ENCODE peak calls at places on chromosomes 13 and 19, in six cellular contexts. D is psoas muscle, G is mammary epithelial cell, P is adrenal gland, N is transverse colon, V is BE2C. I is an unnamed sample.
A peak's percentile ranks its signal among the peaks of the same experiment; 100 is the strongest.

GRCh38 chr19:32406161-32407003 is 812 bp downstream of the DPY19L3 start:
- DNase-seq in D (no peak), G (peak; percentile 53), P (no peak), N (no peak), V (no peak), I (no peak)

GRCh38 chr13:40598599-40598998 is 67.8 kb downstream of the FOXO1 start:
- DNase-seq in D (peak; percentile 75), G (no peak), P (peak; percentile 75), N (no peak), V (no peak), I (no peak)

GRCh38 chr13:78998736-78999135 is 339.8 kb upstream of the OBI1 start:
- DNase-seq in D (no peak), G (no peak), P (no peak), N (no peak), V (no peak), I (no peak)

GRCh38 chr19:7554990-7555864 is 19.7 kb downstream of the PNPLA6 start:
- DNase-seq in D (peak; percentile 53), G (no peak), P (no peak), N (no peak), V (peak; percentile 58), I (no peak)

GRCh38 chr19:35843676-35844481 is 8.4 kb downstream of the NPHS1 start:
- DNase-seq in D (no peak), G (peak; percentile 3), P (no peak), N (peak; percentile 33), V (peak; percentile 92), I (no peak)

GRCh38 chr19:2503521-2504109 is 27.7 kb downstream of the GADD45B start:
- DNase-seq in D (no peak), G (peak; percentile 84), P (no peak), N (no peak), V (no peak), I (no peak)

GRCh38 chr13:82330499-82330898 is 1551.8 kb downstream of the SLITRK1 start:
- DNase-seq in D (no peak), G (peak; percentile 15), P (no peak), N (no peak), V (no peak), I (no peak)

GRCh38 chr13:25691654-25692053 is 319.9 kb downstream of the ATP8A2 start:
- DNase-seq in D (no peak), G (no peak), P (no peak), N (no peak), V (no peak), I (no peak)

GRCh38 chr19:33872445-33873320 is 76.0 kb downstream of the KCTD15 start:
- DNase-seq in D (no peak), G (peak; percentile 67), P (no peak), N (no peak), V (no peak), I (peak; percentile 34)

GRCh38 chr13:102399791-102400618 is 1.8 kb downstream of the FGF14 start:
- DNase-seq in D (peak; percentile 48), G (peak; percentile 3), P (no peak), N (peak; percentile 9), V (peak; percentile 77), I (no peak)

GRCh38 chr13:29640665-29641064 is 45.2 kb upstream of the SLC7A1 start:
- DNase-seq in D (no peak), G (no peak), P (no peak), N (no peak), V (no peak), I (no peak)

GRCh38 chr13:93289047-93289446 is 62.4 kb downstream of the GPC6 start:
- DNase-seq in D (no peak), G (no peak), P (no peak), N (no peak), V (no peak), I (no peak)

GRCh38 chr13:100872761-100873160 is 198.2 kb upstream of the TMTC4 start:
- DNase-seq in D (no peak), G (no peak), P (no peak), N (no peak), V (no peak), I (no peak)

GRCh38 chr19:313169-313987 is 22.2 kb upstream of the PLPP2 start:
- DNase-seq in D (no peak), G (no peak), P (no peak), N (no peak), V (no peak), I (no peak)

GRCh38 chr13:106738279-106738678 is 170.3 kb upstream of the ARGLU1 start:
- DNase-seq in D (no peak), G (no peak), P (no peak), N (no peak), V (no peak), I (no peak)

GRCh38 chr19:16376649-16377048 is 52.0 kb downstream of the KLF2 start:
- DNase-seq in D (peak; percentile 57), G (no peak), P (no peak), N (no peak), V (peak; percentile 39), I (no peak)

GRCh38 chr19:39246951-39247669 is 1.5 kb downstream of the IFNL4 start:
- DNase-seq in D (no peak), G (no peak), P (no peak), N (peak; percentile 16), V (peak; percentile 43), I (no peak)

GRCh38 chr19:28313633-28314032 is 899.3 kb downstream of the UQCRFS1 start:
- DNase-seq in D (no peak), G (peak; percentile 48), P (no peak), N (no peak), V (no peak), I (no peak)

DNA sequence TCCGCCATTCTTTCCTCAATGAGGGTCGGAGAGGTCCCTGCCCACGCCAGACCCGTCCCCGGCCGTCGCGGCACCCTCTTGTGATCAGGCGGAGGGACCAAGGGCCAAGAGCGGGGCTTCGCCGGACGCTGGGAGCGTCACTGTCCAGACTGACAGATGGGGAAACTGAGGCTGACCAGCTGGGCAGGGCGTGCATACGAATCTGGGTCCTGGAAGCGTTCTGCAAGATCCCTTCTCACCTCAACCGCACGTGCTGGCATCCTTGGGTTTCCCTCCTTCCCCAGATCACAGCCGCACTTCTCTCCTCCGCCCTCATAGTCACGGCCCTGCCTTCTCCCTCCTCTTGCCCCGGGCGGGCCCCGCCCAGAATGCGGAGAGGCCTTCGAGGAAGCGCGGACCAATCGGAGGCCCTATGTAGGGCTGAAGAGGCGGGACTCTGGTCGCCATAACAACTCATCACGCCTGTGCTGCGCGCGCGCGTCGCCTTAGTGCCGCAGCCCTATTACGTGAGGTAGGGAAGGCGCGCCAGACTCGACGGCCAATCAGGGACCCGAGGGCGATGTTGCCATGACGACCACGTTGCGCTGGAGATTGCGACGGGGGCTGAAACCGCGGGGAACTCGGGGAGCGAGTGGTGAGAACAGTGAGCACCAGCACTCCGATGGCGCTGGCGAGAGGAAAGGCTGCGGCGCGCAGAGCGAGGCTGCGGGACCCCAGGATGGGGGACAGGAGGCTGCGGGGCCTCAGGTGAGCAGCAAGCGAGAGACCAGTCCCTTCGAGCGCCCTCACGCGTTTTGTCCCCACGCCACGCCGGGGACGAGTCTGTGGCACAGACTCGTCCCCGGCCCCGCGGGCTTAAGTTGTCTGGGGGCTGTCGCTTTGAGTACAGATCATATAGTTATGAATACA is 5.7 kb downstream of the RNF225 start:
- DNase-seq in D (peak; percentile 99), G (peak; percentile 100), P (peak; percentile 100), N (peak; percentile 99), V (peak; percentile 99), I (peak; percentile 100)
- TF ChIP-seq CTCF in D (no peak), G (no peak), P (no peak), N (no peak), V (no peak), I (peak; percentile 11)

DNA sequence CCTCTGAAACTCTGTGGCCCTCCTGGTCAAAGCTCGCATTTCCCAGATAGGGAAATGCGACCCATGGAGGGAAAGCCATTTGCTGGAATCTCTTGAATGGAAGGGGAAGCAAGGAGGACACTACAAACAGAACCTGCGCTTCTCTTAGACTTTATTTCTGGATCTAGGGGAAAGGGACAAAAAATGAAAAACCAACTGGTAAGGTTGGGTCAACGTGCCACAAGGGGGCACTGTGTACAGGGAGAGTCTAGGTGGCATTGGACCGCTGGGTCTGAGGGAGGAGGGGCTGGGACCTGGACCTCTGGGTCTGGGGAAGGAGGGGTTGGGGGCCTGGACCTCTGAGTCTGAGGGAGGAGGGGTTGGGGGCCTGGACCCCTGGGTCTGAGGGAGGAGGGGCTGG is 5.0 kb downstream of the KLK4 start:
- DNase-seq in D (no peak), G (no peak), P (no peak), N (peak; percentile 14), V (peak; percentile 68), I (no peak)
- TF ChIP-seq CTCF in D (no peak), G (peak; percentile 75), P (peak; percentile 18), N (no peak), V (peak; percentile 70), I (no peak)

DNA sequence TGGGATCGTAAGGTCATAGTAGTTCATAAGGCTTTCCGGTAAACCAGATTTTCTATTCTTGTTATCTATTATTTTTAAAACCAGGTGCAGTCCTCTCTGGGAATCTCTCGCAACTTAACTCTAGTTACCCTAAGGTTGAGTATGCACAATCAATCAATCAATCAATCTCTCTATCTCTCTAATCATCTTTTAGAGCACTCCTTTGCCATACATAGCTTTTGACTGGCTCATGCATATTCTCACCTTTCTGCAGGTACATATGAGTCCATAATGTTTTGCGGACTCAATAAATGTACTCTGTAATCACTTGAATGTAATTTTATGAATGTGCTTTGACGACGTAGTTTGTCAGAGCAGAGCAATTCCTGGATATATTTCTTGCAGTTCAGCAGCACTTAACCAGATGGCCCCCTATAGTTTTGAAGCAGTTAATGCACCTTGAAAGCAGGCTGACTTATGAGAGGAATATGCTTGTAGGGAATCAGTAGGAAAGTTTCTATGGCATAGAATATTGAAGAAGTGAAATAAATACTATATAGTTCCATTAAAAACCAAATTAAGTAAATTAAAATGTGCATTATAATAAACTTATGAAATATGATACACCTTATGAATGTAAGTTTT is 524.7 kb downstream of the GPC5 start:
- DNase-seq in D (no peak), G (no peak), P (no peak), N (no peak), V (peak; percentile 10), I (no peak)
- TF ChIP-seq CTCF in D (no peak), G (no peak), P (no peak), N (no peak), V (peak; percentile 71), I (peak; percentile 23)

GRCh38 chr19:12733369-12733896 is 1.1 kb downstream of the TRIR start:
- DNase-seq in D (no peak), G (peak; percentile 44), P (no peak), N (no peak), V (peak; percentile 51), I (no peak)
- TF ChIP-seq CTCF in D (no peak), G (peak; percentile 32), P (no peak), N (no peak), V (peak; percentile 59), I (peak; percentile 40)

DNA sequence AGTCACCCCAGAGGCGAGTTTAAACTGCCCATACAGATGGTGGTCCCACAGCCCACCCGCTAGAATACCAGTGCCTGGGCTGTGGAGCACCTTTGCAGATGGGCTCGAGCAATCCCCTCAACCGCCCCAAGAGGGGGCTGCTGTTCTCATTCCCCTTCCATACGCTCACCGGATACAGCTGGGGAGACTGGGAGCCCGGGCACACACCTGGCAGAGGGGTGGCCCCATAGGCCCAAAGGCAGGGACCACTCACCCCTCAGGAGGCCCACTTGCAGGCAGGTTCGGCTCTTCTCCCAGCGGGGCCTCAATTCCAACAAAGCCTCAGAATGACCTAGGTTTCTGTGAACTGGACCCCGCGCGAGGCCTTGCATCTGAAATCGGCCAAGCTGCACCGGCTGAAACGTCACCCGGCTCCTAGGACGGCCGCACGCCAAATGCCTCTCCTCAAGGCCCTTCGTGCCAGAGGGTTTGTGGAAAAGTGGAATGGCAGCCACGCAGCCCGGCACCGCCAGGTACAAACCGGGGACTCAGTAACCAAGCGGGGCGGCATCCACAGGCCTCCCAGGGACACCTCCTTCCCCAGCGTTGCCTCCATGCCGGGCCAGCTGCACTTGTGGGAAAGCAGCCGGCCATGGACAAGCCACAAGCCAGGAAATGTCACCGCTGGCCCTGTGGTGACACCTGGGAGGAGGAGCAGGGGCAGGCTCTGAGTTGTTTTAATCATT is 18.7 kb downstream of the MLLT1 start:
- DNase-seq in D (peak; percentile 64), G (no peak), P (peak; percentile 33), N (no peak), V (peak; percentile 65), I (no peak)
- TF ChIP-seq CTCF in D (peak; percentile 34), G (peak; percentile 45), P (peak; percentile 41), N (no peak), V (peak; percentile 68), I (peak; percentile 59)